ENCODE peak calls at places on chromosome 21, in eight cellular contexts. Z is heart left ventricle, I is IMR-90, E is tibial nerve, J is uterus, F is stomach, Y is prostate gland, S is HepG2. A is an unnamed sample.

GRCh38 chr21:37459575-37459974 is 93.0 kb downstream of the DYRK1A start:
- DNase-seq in Z (no peak), I (peak), E (no peak), J (no peak), F (no peak), Y (no peak), S (no peak), A (peak)

GRCh38 chr21:19463966-19464365 is 1060.4 kb upstream of the TMPRSS15 start:
- DNase-seq in Z (no peak), I (no peak), E (no peak), J (no peak), F (no peak), Y (no peak), S (no peak), A (no peak)

GRCh38 chr21:25457411-25457810 is 149.9 kb downstream of the MRPL39 start:
- DNase-seq in Z (no peak), I (peak), E (no peak), J (no peak), F (no peak), Y (no peak), S (no peak), A (peak)

GRCh38 chr21:31198575-31198974 is 145.5 kb downstream of the TIAM1 start:
- DNase-seq in Z (no peak), I (peak), E (no peak), J (no peak), F (no peak), Y (peak), S (peak), A (peak)

GRCh38 chr21:29892379-29892778 is 47.4 kb downstream of the GRIK1 start:
- DNase-seq in Z (no peak), I (no peak), E (no peak), J (no peak), F (no peak), Y (no peak), S (no peak), A (no peak)

GRCh38 chr21:37528150-37528937 is 161.8 kb downstream of the DYRK1A start:
- DNase-seq in Z (no peak), I (no peak), E (no peak), J (no peak), F (no peak), Y (no peak), S (no peak), A (no peak)

GRCh38 chr21:30255679-30256078 is 27.1 kb downstream of the KRTAP24-1 start:
- DNase-seq in Z (no peak), I (no peak), E (no peak), J (no peak), F (no peak), Y (no peak), S (no peak), A (no peak)

GRCh38 chr21:20999567-21000169 is 1.5 kb downstream of the NCAM2 start:
- DNase-seq in Z (no peak), I (peak), E (peak), J (no peak), F (no peak), Y (no peak), S (peak), A (peak)

GRCh38 chr21:21029159-21029558 is 30.9 kb downstream of the NCAM2 start:
- DNase-seq in Z (no peak), I (no peak), E (no peak), J (no peak), F (no peak), Y (no peak), S (no peak), A (no peak)

GRCh38 chr21:25383545-25383944 is 223.7 kb downstream of the MRPL39 start:
- DNase-seq in Z (no peak), I (no peak), E (no peak), J (no peak), F (no peak), Y (no peak), S (no peak), A (no peak)

GRCh38 chr21:36591326-36591970 is 107.5 kb upstream of the SIM2 start:
- DNase-seq in Z (no peak), I (no peak), E (no peak), J (no peak), F (no peak), Y (no peak), S (no peak), A (no peak)

GRCh38 chr21:28159396-28159795 is 833.3 kb downstream of the LTN1 start:
- DNase-seq in Z (no peak), I (no peak), E (no peak), J (no peak), F (no peak), Y (no peak), S (no peak), A (no peak)

GRCh38 chr21:36860736-36861594 is 105.5 kb downstream of the HLCS start:
- DNase-seq in Z (no peak), I (peak), E (no peak), J (no peak), F (no peak), Y (no peak), S (peak), A (peak)

GRCh38 chr21:30268608-30269197 is 14.0 kb downstream of the KRTAP24-1 start:
- DNase-seq in Z (no peak), I (no peak), E (no peak), J (no peak), F (no peak), Y (no peak), S (no peak), A (peak)

GRCh38 chr21:28550057-28550825 is 442.4 kb downstream of the LTN1 start:
- DNase-seq in Z (no peak), I (peak), E (no peak), J (no peak), F (no peak), Y (no peak), S (no peak), A (no peak)

GRCh38 chr21:21232320-21232719 is 234.1 kb downstream of the NCAM2 start:
- DNase-seq in Z (no peak), I (peak), E (no peak), J (no peak), F (no peak), Y (no peak), S (no peak), A (no peak)

DNA sequence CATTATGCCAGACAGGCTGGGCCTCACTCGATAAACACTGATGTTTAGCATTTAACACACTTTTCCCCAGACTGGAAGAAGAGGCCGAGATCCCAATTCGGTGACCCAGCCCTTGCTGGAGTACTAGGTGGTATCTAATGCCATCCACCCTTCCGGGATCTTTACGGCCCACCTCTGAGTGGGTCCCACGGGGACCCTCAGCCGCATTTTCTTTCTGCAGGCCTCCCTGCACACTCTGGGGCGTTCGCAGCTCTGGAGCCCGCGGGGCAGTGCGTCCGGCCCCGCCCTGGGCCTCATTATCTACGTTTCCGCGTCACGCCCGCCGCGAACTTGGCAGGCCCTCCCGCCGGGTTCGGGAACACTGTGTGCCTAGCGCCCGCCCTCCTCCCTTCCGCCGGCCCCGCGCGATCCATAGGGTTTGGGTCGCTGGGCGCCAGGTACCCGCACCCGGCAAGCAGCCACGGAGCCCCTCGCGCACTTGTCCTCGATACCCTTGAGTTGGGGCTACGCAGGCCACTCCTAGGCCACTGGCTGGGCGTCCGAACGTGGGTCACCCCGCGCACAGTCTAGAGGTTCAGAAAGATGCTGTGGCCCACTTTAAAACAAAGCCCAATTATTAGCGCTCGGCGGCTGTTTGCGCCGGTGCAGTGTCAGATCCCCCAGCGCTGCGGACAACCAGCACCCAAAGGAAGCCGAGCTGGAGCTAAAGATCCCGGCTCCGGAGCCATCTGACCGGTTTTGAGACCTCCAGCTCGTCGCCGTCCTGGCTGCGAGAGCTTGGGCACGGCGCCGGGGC is 942 bp upstream of the EVA1C start:
- DNase-seq in Z (peak), I (peak), E (peak), J (peak), F (peak), Y (peak), S (no peak), A (peak)
- TF ChIP-seq POLR2A in Z (no peak), I (peak), E (peak), J (peak), F (peak), Y (peak), S (no peak), A (peak)

DNA sequence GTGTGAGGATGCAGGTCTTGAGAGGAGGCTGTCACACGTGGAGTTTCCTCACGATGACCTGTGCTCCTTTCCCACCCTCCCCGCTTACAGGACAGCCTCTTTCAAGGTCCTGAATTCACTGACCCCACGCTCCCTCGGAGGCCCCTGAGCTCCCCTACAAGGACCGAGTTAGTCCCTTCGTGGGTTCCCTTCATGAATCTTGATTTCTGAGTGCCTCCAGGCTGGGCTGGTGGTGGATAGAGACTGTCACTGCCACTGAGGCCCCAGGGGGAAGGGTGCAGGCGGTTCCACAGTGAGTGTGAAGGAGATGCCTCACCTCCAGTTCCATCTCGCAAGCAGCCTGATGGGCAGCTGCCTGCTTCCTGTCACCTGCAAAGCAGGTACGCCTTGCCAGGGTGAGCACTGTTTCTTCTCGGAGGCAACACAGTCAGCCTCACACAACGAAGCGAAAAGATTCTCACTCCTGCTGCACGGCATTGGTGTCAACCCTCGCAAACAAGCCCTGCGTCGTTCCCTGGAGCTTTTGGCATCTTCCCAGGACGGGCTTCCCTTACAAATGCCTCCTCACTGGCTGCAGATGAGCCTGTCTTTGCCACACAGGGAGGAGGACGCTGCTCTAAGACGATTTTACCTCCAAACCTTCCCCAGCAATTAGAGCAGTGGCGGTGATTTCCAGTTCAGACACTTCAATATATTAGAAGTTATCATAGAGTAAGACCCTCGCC is 26.7 kb upstream of the PCP4 start:
- DNase-seq in Z (no peak), I (no peak), E (no peak), J (no peak), F (no peak), Y (peak), S (no peak), A (no peak)
- TF ChIP-seq POLR2A in Z (no peak), I (no peak), E (no peak), J (no peak), F (no peak), Y (no peak), S (no peak), A (no peak)

GRCh38 chr21:26966978-26967913 is at the start of gene ADAMTS5:
- DNase-seq in Z (peak), I (peak), E (no peak), J (peak), F (peak), Y (peak), S (no peak), A (peak)
- TF ChIP-seq POLR2A in Z (no peak), I (peak), E (no peak), J (peak), F (no peak), Y (no peak), S (no peak), A (peak)

GRCh38 chr21:44801468-44802395 is at the start of gene UBE2G2:
- DNase-seq in Z (peak), I (peak), E (no peak), J (peak), F (peak), Y (peak), S (peak), A (peak)
- TF ChIP-seq POLR2A in Z (no peak), I (peak), E (no peak), J (peak), F (no peak), Y (peak), S (peak), A (peak)

DNA sequence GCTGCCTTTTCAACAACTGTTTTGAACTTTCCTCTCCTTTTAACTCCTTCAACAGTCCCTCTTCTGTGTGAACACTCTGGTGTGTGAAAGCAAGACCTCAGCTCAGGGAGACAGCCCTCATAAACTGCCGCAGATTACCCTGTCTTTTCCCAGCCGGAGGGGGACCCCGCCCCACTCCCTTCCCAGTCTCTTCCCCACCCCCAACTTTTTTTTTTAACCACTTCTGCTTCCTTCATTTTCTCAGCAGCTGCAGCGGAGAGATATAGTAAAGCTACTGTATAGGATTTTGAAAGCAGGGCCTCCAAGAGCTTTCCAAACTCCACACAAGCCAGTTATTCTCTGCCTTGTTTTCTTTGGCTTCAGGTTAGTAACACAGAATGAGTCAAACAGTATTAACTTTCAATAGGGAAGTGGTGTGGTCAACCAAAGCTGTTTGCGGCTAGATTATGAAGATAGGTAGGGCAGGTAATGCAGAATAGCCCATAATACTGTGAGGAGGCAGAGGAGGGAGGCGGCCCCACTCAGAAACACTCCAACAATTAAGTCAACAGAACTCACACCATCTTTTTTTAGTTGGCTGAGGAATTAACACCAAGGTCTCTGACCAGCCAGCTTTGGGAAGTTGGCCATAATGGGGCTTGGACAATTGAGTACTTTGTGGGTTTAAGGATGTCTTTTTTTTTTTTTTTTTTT is 176.9 kb downstream of the CLIC6 start:
- DNase-seq in Z (no peak), I (peak), E (no peak), J (no peak), F (peak), Y (peak), S (no peak), A (peak)
- TF ChIP-seq POLR2A in Z (no peak), I (no peak), E (no peak), J (no peak), F (no peak), Y (peak), S (no peak), A (no peak)

DNA sequence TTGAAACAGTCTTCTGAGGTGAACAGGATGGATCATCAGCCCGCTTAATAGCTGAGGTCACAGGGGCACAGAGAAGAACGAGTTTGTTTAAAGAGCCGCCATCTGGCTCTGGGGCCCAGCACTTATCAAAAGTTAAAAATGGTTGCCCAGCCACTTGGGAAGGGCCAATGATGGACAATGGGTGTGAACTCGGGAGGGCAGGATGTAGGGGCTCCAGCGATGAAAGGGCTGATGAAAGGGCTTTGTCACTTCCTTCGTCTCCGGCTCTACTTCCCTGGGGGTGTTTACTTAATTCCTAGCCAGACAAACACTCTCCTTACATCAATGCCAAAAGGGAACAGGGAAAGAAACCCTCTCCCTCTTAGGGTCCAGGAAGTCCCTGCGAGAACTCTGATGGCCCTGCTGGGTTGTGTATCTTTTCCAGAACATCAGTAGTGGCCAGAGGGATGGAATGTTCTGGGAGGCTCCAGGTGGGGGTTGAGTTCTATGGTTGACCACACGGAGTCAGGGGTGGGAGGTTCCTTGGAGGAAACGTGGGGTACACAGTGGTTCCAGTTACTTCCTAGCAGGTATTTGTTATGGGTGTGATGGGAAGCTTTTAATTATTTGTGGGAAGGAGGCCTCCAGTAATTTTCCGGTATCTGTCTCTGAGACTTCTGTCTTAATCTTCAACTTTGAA is 9.0 kb upstream of the ABCG1 start:
- DNase-seq in Z (peak), I (no peak), E (no peak), J (no peak), F (peak), Y (no peak), S (no peak), A (no peak)
- TF ChIP-seq POLR2A in Z (no peak), I (no peak), E (no peak), J (no peak), F (no peak), Y (no peak), S (no peak), A (no peak)

GRCh38 chr21:32612999-32613337 is 791 bp upstream of the CFAP298 start:
- DNase-seq in Z (no peak), I (no peak), E (no peak), J (no peak), F (no peak), Y (no peak), S (no peak), A (no peak)
- TF ChIP-seq POLR2A in Z (no peak), I (no peak), E (no peak), J (no peak), F (no peak), Y (no peak), S (no peak), A (no peak)

GRCh38 chr21:33237446-33237845 is 7.7 kb downstream of the IFNAR2 start:
- DNase-seq in Z (no peak), I (no peak), E (no peak), J (no peak), F (no peak), Y (no peak), S (no peak), A (no peak)
- TF ChIP-seq POLR2A in Z (no peak), I (no peak), E (no peak), J (no peak), F (no peak), Y (no peak), S (no peak), A (no peak)

DNA sequence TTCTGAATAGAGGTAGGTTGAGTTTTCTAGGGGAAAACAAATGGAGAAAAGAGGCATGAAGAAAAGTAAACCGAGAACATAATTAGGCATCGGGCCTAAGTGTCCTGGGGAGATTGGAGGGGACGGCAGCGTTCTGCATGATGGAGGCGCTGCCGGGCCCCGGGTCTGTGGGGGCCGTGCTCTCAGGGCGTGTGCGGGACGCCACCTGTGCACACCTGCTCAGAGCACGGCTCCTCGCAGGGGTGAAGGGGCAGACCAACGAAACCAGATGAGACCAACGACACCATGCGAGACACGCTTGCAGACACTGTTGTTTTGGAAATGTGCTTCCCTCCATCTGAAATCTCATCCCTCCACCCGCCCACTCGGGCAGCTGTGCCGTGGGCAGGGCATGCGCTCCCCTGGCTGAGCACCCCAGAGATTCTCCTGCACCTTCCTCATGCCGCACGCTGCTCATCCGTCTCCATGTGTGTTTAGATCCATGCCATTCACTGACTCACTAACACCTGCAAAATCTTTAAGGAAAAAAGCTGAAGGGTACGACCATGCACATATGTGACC is 28.2 kb upstream of the TRAPPC10 start:
- DNase-seq in Z (no peak), I (no peak), E (no peak), J (no peak), F (no peak), Y (no peak), S (no peak), A (no peak)
- TF ChIP-seq POLR2A in Z (no peak), I (no peak), E (no peak), J (no peak), F (no peak), Y (no peak), S (no peak), A (no peak)

GRCh38 chr21:17512245-17513213 is at the start of gene CXADR:
- DNase-seq in Z (peak), I (no peak), E (no peak), J (peak), F (peak), Y (peak), S (peak), A (peak)
- TF ChIP-seq POLR2A in Z (peak), I (no peak), E (no peak), J (peak), F (peak), Y (peak), S (peak), A (no peak)

A was measured in H54.